ENCODE peak calls at places on chromosome 3, in five cellular contexts. T is COR-L47, L is NCI-H2081 treated with DMSO at 0.1 percent for 48 hours, B is Karpas-422, S is neural crest cell. R is an unnamed sample.

GRCh38 chr3:107947203-107947602 is 143.6 kb downstream of the CD47 start:
- DNase-seq in T (no peak), L (no peak), B (no peak), S (no peak), R (no peak)

GRCh38 chr3:27219127-27219860 is 149.9 kb downstream of the NEK10 start:
- DNase-seq in T (no peak), L (no peak), B (no peak), S (no peak), R (no peak)

GRCh38 chr3:25830373-25831305 is 40.7 kb downstream of the OXSM start:
- DNase-seq in T (no peak), L (peak; percentile 48), B (no peak), S (no peak), R (no peak)

GRCh38 chr3:190266915-190267290 is 55.3 kb downstream of the CLDN1 start:
- DNase-seq in T (no peak), L (no peak), B (no peak), S (no peak), R (no peak)

GRCh38 chr3:120442975-120443517 is 7.7 kb downstream of the FSTL1 start:
- DNase-seq in T (no peak), L (no peak), B (no peak), S (no peak), R (no peak)

GRCh38 chr3:122305818-122306621 is 19.0 kb upstream of the CSTA start:
- DNase-seq in T (no peak), L (no peak), B (peak; percentile 61), S (no peak), R (no peak)

GRCh38 chr3:176692172-176692923 is 504.9 kb downstream of the TBL1XR1 start:
- DNase-seq in T (no peak), L (no peak), B (no peak), S (no peak), R (no peak)

GRCh38 chr3:183377307-183377959 is 51.0 kb downstream of the MCF2L2 start:
- DNase-seq in T (peak; percentile 72), L (peak; percentile 96), B (no peak), S (no peak), R (no peak)

GRCh38 chr3:127615631-127616305 is 13.2 kb upstream of the PODXL2 start:
- DNase-seq in T (no peak), L (no peak), B (no peak), S (no peak), R (no peak)

GRCh38 chr3:23202203-23202920 is 765 bp upstream of the UBE2E2 start:
- DNase-seq in T (no peak), L (no peak), B (peak; percentile 39), S (no peak), R (no peak)

GRCh38 chr3:186789554-186790260 is 6.3 kb downstream of the EIF4A2 start:
- DNase-seq in T (no peak), L (no peak), B (peak; percentile 87), S (no peak), R (no peak)

GRCh38 chr3:193743702-193744047 is 150.7 kb downstream of the OPA1 start:
- DNase-seq in T (no peak), L (peak; percentile 81), B (peak; percentile 47), S (no peak), R (no peak)

GRCh38 chr3:24318668-24319287 is 175.9 kb downstream of the THRB start:
- DNase-seq in T (no peak), L (no peak), B (no peak), S (no peak), R (no peak)

GRCh38 chr3:162525052-162525451 is 1028.4 kb downstream of the OTOL1 start:
- DNase-seq in T (no peak), L (no peak), B (no peak), S (no peak), R (no peak)

GRCh38 chr3:52531636-52532516 is 1.8 kb downstream of the NT5DC2 start:
- DNase-seq in T (no peak), L (no peak), B (no peak), S (no peak), R (no peak)

GRCh38 chr3:194272861-194273266 is 78.3 kb downstream of the CPN2 start:
- DNase-seq in T (no peak), L (no peak), B (no peak), S (no peak), R (no peak)

GRCh38 chr3:14949126-14949525 is 1.7 kb downstream of the NR2C2 start:
- DNase-seq in T (no peak), L (no peak), B (no peak), S (no peak), R (no peak)

GRCh38 chr3:18402140-18402834 is 22.9 kb downstream of the SATB1 start:
- DNase-seq in T (no peak), L (no peak), B (no peak), S (no peak), R (no peak)

GRCh38 chr3:183188895-183189462 is 26.4 kb upstream of the LAMP3 start:
- DNase-seq in T (peak; percentile 29), L (no peak), B (peak; percentile 91), S (peak; percentile 41), R (no peak)

GRCh38 chr3:74582982-74583381 is 31.5 kb downstream of the CNTN3 start:
- DNase-seq in T (no peak), L (no peak), B (no peak), S (no peak), R (no peak)

GRCh38 chr3:52633786-52634185 is 51.9 kb downstream of the PBRM1 start:
- DNase-seq in T (no peak), L (no peak), B (no peak), S (no peak), R (no peak)

GRCh38 chr3:126416943-126417342 is 22.2 kb downstream of the CFAP100 start:
- DNase-seq in T (no peak), L (no peak), B (no peak), S (no peak), R (no peak)

GRCh38 chr3:100662113-100662823 is 47.0 kb upstream of the TFG start:
- DNase-seq in T (no peak), L (no peak), B (no peak), S (no peak), R (no peak)

GRCh38 chr3:72229952-72230351 is 445.0 kb upstream of the PROK2 start:
- DNase-seq in T (no peak), L (no peak), B (no peak), S (no peak), R (no peak)

GRCh38 chr3:57952208-57952631 is 56.0 kb upstream of the FLNB start:
- DNase-seq in T (no peak), L (no peak), B (no peak), S (no peak), R (no peak)

GRCh38 chr3:184236636-184237035 is 7.3 kb downstream of the VWA5B2 start:
- DNase-seq in T (no peak), L (no peak), B (no peak), S (no peak), R (no peak)